ENCODE peak calls at places on chromosome 4, in six cellular contexts. D is A549, Q is GM12878, K is IMR-90, E is HepG2, I is K562. C is an unnamed sample.

GRCh38 chr4:26522478-26522877 is 32.2 kb upstream of the CCKAR start:
- DNase-seq in D (no peak), Q (no peak), K (peak), E (no peak), I (no peak), C (no peak)

GRCh38 chr4:127632420-127633403 is at the start of gene INTU:
- DNase-seq in D (peak), Q (no peak), K (peak), E (peak), I (peak), C (peak)

GRCh38 chr4:87188932-87189331 is 31.5 kb downstream of the KLHL8 start:
- DNase-seq in D (no peak), Q (no peak), K (no peak), E (no peak), I (no peak), C (no peak)

GRCh38 chr4:54877006-54877405 is 219.2 kb downstream of the KIT start:
- DNase-seq in D (no peak), Q (no peak), K (peak), E (no peak), I (no peak), C (no peak)

GRCh38 chr4:1265351-1265750 is 16.4 kb upstream of the CTBP1 start:
- DNase-seq in D (no peak), Q (no peak), K (no peak), E (no peak), I (no peak), C (no peak)

GRCh38 chr4:110042540-110043517 is 130.1 kb downstream of the EGF start:
- DNase-seq in D (no peak), Q (no peak), K (no peak), E (no peak), I (no peak), C (no peak)

GRCh38 chr4:81562093-81562492 is 90.4 kb upstream of the RASGEF1B start:
- DNase-seq in D (no peak), Q (peak), K (no peak), E (no peak), I (no peak), C (no peak)

GRCh38 chr4:109966891-109967481 is 54.3 kb downstream of the EGF start:
- DNase-seq in D (no peak), Q (no peak), K (no peak), E (no peak), I (no peak), C (no peak)

GRCh38 chr4:82618321-82618720 is 56.5 kb upstream of the TMEM150C start:
- DNase-seq in D (no peak), Q (no peak), K (peak), E (no peak), I (no peak), C (no peak)

GRCh38 chr4:89152972-89153371 is 41.6 kb downstream of the TIGD2 start:
- DNase-seq in D (no peak), Q (no peak), K (no peak), E (no peak), I (no peak), C (peak)

DNA sequence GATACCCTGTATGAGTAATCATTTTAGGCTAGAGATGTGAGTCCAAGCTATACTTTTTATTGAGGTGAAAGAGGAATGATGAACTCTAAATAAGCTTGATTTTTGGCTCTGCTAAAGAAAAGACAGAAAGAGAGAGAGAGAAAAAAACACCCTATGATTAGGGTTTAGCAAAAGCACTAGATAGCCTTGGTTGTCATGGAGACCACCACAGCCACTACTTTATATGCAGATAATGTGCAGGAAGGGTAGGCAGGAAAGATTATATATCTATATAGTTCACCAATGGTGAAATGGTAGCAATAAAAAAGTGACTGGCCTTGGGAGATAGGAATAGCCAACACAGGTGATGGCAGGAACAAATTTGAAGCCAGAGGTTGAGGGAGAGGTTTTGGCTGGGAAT is 69.9 kb upstream of the CAMK2D start:
- DNase-seq in D (no peak), Q (no peak), K (no peak), E (no peak), I (no peak), C (no peak)
- TF ChIP-seq BHLHE40 in D (no peak), Q (no peak), K (no peak), E (no peak), I (no peak), C (no peak)

GRCh38 chr4:177410566-177410965 is 31.7 kb downstream of the AGA start:
- DNase-seq in D (no peak), Q (no peak), K (no peak), E (no peak), I (no peak), C (no peak)

GRCh38 chr4:177408023-177408422 is 34.2 kb downstream of the AGA start:
- DNase-seq in D (no peak), Q (no peak), K (no peak), E (no peak), I (no peak), C (no peak)

GRCh38 chr4:177413656-177414055 is 28.6 kb downstream of the AGA start:
- DNase-seq in D (no peak), Q (no peak), K (no peak), E (no peak), I (no peak), C (no peak)

GRCh38 chr4:177413092-177413491 is 29.1 kb downstream of the AGA start:
- DNase-seq in D (no peak), Q (no peak), K (no peak), E (no peak), I (no peak), C (no peak)

DNA sequence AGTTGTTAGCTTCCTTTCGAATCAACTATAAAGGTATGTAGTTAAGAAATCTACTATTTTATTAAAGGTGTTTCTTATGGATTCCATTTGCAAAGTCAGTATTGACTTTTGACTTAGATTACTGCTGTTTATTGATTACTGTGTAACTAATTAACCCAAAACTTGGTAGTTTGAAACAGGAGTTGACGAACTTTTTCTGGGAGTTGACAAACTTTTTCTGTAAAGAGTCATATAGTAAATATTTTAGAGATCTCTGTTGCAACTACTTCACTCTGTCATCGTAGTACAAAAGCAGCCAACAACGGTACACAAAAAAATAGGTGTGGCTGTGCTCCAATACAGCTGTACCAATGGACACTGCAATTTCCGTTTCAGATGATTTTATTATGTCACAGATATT is 30.2 kb downstream of the AGA start:
- DNase-seq in D (no peak), Q (no peak), K (no peak), E (no peak), I (no peak), C (no peak)
- TF ChIP-seq BHLHE40 in D (no peak), Q (no peak), K (no peak), E (no peak), I (no peak), C (no peak)

DNA sequence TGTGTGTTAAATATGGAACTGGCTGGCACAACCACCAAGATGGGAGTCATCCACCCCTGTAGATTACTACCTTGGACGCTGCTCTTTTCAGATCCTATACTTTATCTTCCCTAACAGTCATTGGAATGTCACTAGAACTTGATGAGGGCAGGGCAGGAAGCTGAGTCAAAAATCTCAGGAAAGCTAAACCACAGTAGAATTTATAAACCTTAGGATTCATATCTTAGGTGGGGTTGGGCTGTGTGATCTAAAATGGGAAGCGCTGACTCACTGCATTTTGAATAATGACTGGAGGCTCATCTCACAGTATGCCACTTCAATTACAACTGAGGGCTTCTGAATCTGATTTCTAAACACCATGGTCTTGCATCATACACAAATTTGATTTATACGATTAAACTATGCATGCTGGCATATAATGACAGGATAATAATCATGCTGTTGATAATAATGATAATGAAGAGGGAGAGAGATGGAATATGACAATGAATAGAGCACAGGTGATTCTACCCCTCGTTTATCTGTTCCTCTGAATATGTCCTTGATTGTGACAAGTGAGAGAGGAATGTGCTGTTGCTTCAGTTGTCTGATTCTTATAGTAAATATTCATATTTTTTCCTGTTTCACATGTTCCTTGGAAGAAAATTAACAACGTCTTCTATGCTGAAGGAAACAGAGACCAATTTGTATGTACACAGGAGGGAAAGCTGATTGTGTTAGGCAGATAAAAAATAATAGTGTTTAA is 270.3 kb upstream of the HS3ST1 start:
- DNase-seq in D (no peak), Q (no peak), K (peak), E (no peak), I (no peak), C (no peak)
- TF ChIP-seq BHLHE40 in D (no peak), Q (no peak), K (no peak), E (no peak), I (no peak), C (no peak)

GRCh38 chr4:4461850-4462249 is 74.9 kb downstream of the NSG1 start:
- DNase-seq in D (no peak), Q (no peak), K (no peak), E (peak), I (no peak), C (no peak)
- TF ChIP-seq BHLHE40 in D (no peak), Q (no peak), K (no peak), E (no peak), I (no peak), C (no peak)

GRCh38 chr4:70915048-70915815 is 13.1 kb downstream of the MOB1B start:
- DNase-seq in D (no peak), Q (no peak), K (peak), E (no peak), I (no peak), C (no peak)
- TF ChIP-seq BHLHE40 in D (no peak), Q (no peak), K (no peak), E (no peak), I (no peak), C (no peak)

GRCh38 chr4:186680649-186681048 is 43.0 kb downstream of the FAT1 start:
- DNase-seq in D (no peak), Q (no peak), K (no peak), E (no peak), I (no peak), C (no peak)

GRCh38 chr4:186676531-186677158 is 47.0 kb downstream of the FAT1 start:
- DNase-seq in D (peak), Q (no peak), K (peak), E (no peak), I (no peak), C (no peak)
- TF ChIP-seq BHLHE40 in D (no peak), Q (no peak), K (no peak), E (no peak), I (no peak), C (no peak)

GRCh38 chr4:36003051-36003450 is 241.3 kb downstream of the ARAP2 start:
- DNase-seq in D (no peak), Q (no peak), K (no peak), E (no peak), I (no peak), C (no peak)

GRCh38 chr4:36004231-36004851 is 240.0 kb downstream of the ARAP2 start:
- DNase-seq in D (no peak), Q (no peak), K (no peak), E (no peak), I (no peak), C (no peak)

GRCh38 chr4:36011381-36011780 is 232.9 kb downstream of the ARAP2 start:
- DNase-seq in D (no peak), Q (no peak), K (no peak), E (no peak), I (no peak), C (no peak)

GRCh38 chr4:36010531-36010930 is 233.8 kb downstream of the ARAP2 start:
- DNase-seq in D (no peak), Q (no peak), K (no peak), E (no peak), I (no peak), C (no peak)

GRCh38 chr4:36006226-36006625 is 238.1 kb downstream of the ARAP2 start:
- DNase-seq in D (no peak), Q (no peak), K (peak), E (no peak), I (no peak), C (no peak)
- TF ChIP-seq BHLHE40 in D (no peak), Q (no peak), K (no peak), E (no peak), I (no peak), C (no peak)

GRCh38 chr4:53854991-53855885 is 209.2 kb downstream of the CHIC2 start:
- DNase-seq in D (no peak), Q (no peak), K (peak), E (no peak), I (no peak), C (no peak)
- TF ChIP-seq BHLHE40 in D (no peak), Q (no peak), K (no peak), E (no peak), I (no peak), C (no peak)